ENCODE peak calls at places on chromosomes 2 and 18, in five cellular contexts. One of them, this sample, is unnamed.

GRCh38 chr2:236180831-236181453 is 12.8 kb upstream of the GBX2 start:
- DNase-seq in ELR: peak
- DNase-seq in nucleus accumbens: no peak
- DNase-seq in stimulated activated naive CD4-positive, alpha-beta T cell: no peak
- DNase-seq in left ventricle myocardium superior: no peak
- DNase-seq in this sample: no peak

GRCh38 chr2:165804719-165805118 is 10.7 kb upstream of the GALNT3 start:
- DNase-seq in left ventricle myocardium superior: no peak
- DNase-seq in stimulated activated naive CD4-positive, alpha-beta T cell: no peak
- DNase-seq in nucleus accumbens: no peak
- DNase-seq in ELR: no peak
- DNase-seq in this sample: no peak

GRCh38 chr2:100818003-100818605 is 1.8 kb upstream of the NPAS2 start:
- DNase-seq in stimulated activated naive CD4-positive, alpha-beta T cell: no peak
- DNase-seq in left ventricle myocardium superior: no peak
- DNase-seq in ELR: peak
- DNase-seq in nucleus accumbens: no peak
- DNase-seq in this sample: no peak

GRCh38 chr18:27599202-27599829 is 414.2 kb upstream of the CHST9 start:
- DNase-seq in left ventricle myocardium superior: peak
- DNase-seq in nucleus accumbens: peak
- DNase-seq in stimulated activated naive CD4-positive, alpha-beta T cell: no peak
- DNase-seq in ELR: peak
- DNase-seq in this sample: no peak

GRCh38 chr18:8849696-8850095 is 144.3 kb downstream of the MTCL1 start:
- DNase-seq in stimulated activated naive CD4-positive, alpha-beta T cell: no peak
- DNase-seq in ELR: peak
- DNase-seq in nucleus accumbens: no peak
- DNase-seq in left ventricle myocardium superior: no peak
- DNase-seq in this sample: no peak

GRCh38 chr2:9481257-9481922 is 7.0 kb downstream of the IAH1 start:
- DNase-seq in left ventricle myocardium superior: no peak
- DNase-seq in stimulated activated naive CD4-positive, alpha-beta T cell: no peak
- DNase-seq in nucleus accumbens: no peak
- DNase-seq in ELR: peak
- DNase-seq in this sample: no peak

GRCh38 chr2:41475959-41476358 is 571.9 kb upstream of the PKDCC start:
- DNase-seq in nucleus accumbens: no peak
- DNase-seq in left ventricle myocardium superior: no peak
- DNase-seq in ELR: no peak
- DNase-seq in stimulated activated naive CD4-positive, alpha-beta T cell: no peak
- DNase-seq in this sample: no peak

GRCh38 chr18:50058731-50059130 is 136.2 kb downstream of the MYO5B start:
- DNase-seq in stimulated activated naive CD4-positive, alpha-beta T cell: no peak
- DNase-seq in nucleus accumbens: no peak
- DNase-seq in left ventricle myocardium superior: no peak
- DNase-seq in ELR: no peak
- DNase-seq in this sample: no peak

This sample was measured in naive thymus-derived CD8-positive, alpha-beta T cell.